ENCODE peak calls at places on chromosomes 5 and 9, in eight cellular contexts. V is activated CD4-positive, alpha-beta T cell treated with anti-CD3 and anti-CD28 coated beads for 4 hours; W is skeletal muscle cell; I is GM18507; Q is activated T-helper 1 cell treated with anti-CD3 and anti-CD28 coated beads, Interleukin-12 subunit alpha, Interleukin-12 subunit beta, Interleukin-2, Interleukin-4 antibody, amounts not matched to agents 30 ng/mL and 10 ng/mL and 1 ng/mL, durations not matched to agents 14 hours and 24 hours and 36 hours; L is amygdala; D is T-helper 2 cell treated with Interferon-gamma antibody and Interleukin-4, amounts not matched to agents 5 μg/mL and 100 μg/mL, for 36 hours; K is thyroid gland. S is an unnamed sample.

GRCh38 chr5:115946655-115947054 is 15.6 kb upstream of the LVRN start:
- DNase-seq in D (no peak), L (no peak), W (peak; percentile 30), K (no peak), Q (no peak), V (no peak), I (no peak), S (no peak)

GRCh38 chr9:124894741-124895170 is 32.8 kb downstream of the ARPC5L start:
- DNase-seq in L (no peak), K (no peak), W (no peak), D (no peak), V (peak; percentile 24), I (no peak), Q (peak; percentile 7), S (no peak)

GRCh38 chr9:134848504-134848903 is 32.1 kb upstream of the FCN2 start:
- DNase-seq in L (no peak), K (no peak), D (no peak), I (no peak), Q (no peak), V (no peak), W (no peak), S (no peak)

GRCh38 chr5:163347671-163348070 is 89.7 kb upstream of the CCNG1 start:
- DNase-seq in W (peak; percentile 16), V (peak; percentile 3), D (peak; percentile 25), K (peak; percentile 30), I (peak; percentile 25), Q (peak; percentile 19), L (peak; percentile 9), S (no peak)

GRCh38 chr5:124124711-124125229 is 612.8 kb downstream of the CSNK1G3 start:
- DNase-seq in K (no peak), I (no peak), W (peak; percentile 20), V (no peak), L (no peak), D (no peak), Q (no peak), S (no peak)

GRCh38 chr5:172149073-172149472 is 39.0 kb downstream of the STK10 start:
- DNase-seq in V (no peak), I (no peak), L (no peak), D (no peak), W (no peak), K (no peak), Q (no peak), S (peak; percentile 22)

GRCh38 chr9:107286057-107286456 is 3.0 kb downstream of the RAD23B start:
- DNase-seq in W (no peak), I (no peak), Q (no peak), V (no peak), D (no peak), L (no peak), K (no peak), S (no peak)

GRCh38 chr5:135488727-135489465 is 36.7 kb upstream of the TIFAB start:
- DNase-seq in W (peak; percentile 25), I (no peak), D (no peak), V (no peak), Q (no peak), K (no peak), L (peak; percentile 70), S (no peak)

GRCh38 chr5:135320718-135321484 is 78.1 kb downstream of the MACROH2A1 start:
- DNase-seq in K (no peak), Q (no peak), I (no peak), W (no peak), L (no peak), V (no peak), D (no peak), S (no peak)

GRCh38 chr5:13866792-13867191 is 77.7 kb downstream of the DNAH5 start:
- DNase-seq in V (no peak), L (no peak), W (peak; percentile 0), I (no peak), K (no peak), D (no peak), Q (no peak), S (no peak)

GRCh38 chr9:37033141-37033540 is 927 bp downstream of the PAX5 start:
- DNase-seq in D (no peak), V (no peak), W (no peak), L (no peak), I (no peak), Q (no peak), K (no peak), S (no peak)

GRCh38 chr9:129131300-129132145 is 20.3 kb downstream of the PTPA start:
- DNase-seq in L (peak; percentile 53), W (no peak), K (peak; percentile 66), D (peak; percentile 73), I (peak; percentile 80), V (peak; percentile 77), Q (peak; percentile 75), S (no peak)

GRCh38 chr5:52794519-52794918 is 6.8 kb downstream of the ITGA1 start:
- DNase-seq in V (no peak), D (no peak), W (no peak), L (no peak), K (peak; percentile 14), Q (no peak), I (no peak), S (no peak)

GRCh38 chr9:127529671-127530070 is 78.4 kb downstream of the LRSAM1 start:
- DNase-seq in D (no peak), W (no peak), K (no peak), V (no peak), L (no peak), Q (no peak), I (no peak), S (no peak)

GRCh38 chr9:15735083-15735974 is 182.5 kb downstream of the CCDC171 start:
- DNase-seq in K (no peak), I (no peak), L (no peak), V (no peak), Q (no peak), W (peak; percentile 86), D (no peak), S (no peak)

GRCh38 chr9:1053848-1054365 is 3.8 kb downstream of the DMRT2 start:
- DNase-seq in K (no peak), I (no peak), V (no peak), Q (no peak), L (no peak), D (no peak), W (no peak), S (no peak)

GRCh38 chr5:102959055-102959454 is 160.9 kb downstream of the GIN1 start:
- DNase-seq in K (no peak), L (no peak), I (no peak), V (no peak), Q (no peak), W (peak; percentile 73), D (no peak), S (no peak)

GRCh38 chr5:150723845-150724244 is 23.0 kb upstream of the RBM22 start:
- DNase-seq in W (no peak), V (no peak), Q (no peak), K (no peak), I (no peak), L (no peak), D (no peak), S (no peak)

GRCh38 chr9:88303785-88304495 is 84.3 kb upstream of the SPIN1 start:
- DNase-seq in W (peak; percentile 4), Q (peak; percentile 48), V (peak; percentile 17), K (no peak), D (peak; percentile 81), I (peak; percentile 3), L (no peak), S (peak; percentile 17)

GRCh38 chr9:83032065-83032625 is 30.8 kb downstream of the RASEF start:
- DNase-seq in W (no peak), K (no peak), I (no peak), L (no peak), D (no peak), V (no peak), Q (no peak), S (no peak)

GRCh38 chr5:54845567-54845941 is 139.8 kb downstream of the ESM1 start:
- DNase-seq in L (no peak), I (no peak), Q (no peak), K (no peak), V (no peak), D (no peak), W (peak; percentile 29), S (no peak)

GRCh38 chr5:92353107-92354030 is 970.3 kb upstream of the ARRDC3 start:
- DNase-seq in V (no peak), D (no peak), K (no peak), W (peak; percentile 47), Q (no peak), L (no peak), I (no peak), S (no peak)

GRCh38 chr5:148972958-148973357 is 89.9 kb downstream of the SH3TC2 start:
- DNase-seq in I (no peak), Q (no peak), D (no peak), K (no peak), W (peak; percentile 71), V (no peak), L (no peak), S (no peak)

GRCh38 chr5:71924980-71925379 is 182.3 kb upstream of the MAP1B start:
- DNase-seq in D (no peak), K (no peak), Q (no peak), W (peak; percentile 61), I (no peak), L (no peak), V (no peak), S (no peak)

GRCh38 chr5:173556142-173557028 is 60.1 kb downstream of the BOD1 start:
- DNase-seq in V (no peak), L (no peak), D (no peak), I (no peak), Q (no peak), K (no peak), W (no peak), S (no peak)

GRCh38 chr5:180113660-180114303 is 42.2 kb upstream of the RNF130 start:
- DNase-seq in W (no peak), D (no peak), L (no peak), I (no peak), V (no peak), Q (no peak), K (no peak), S (no peak)

GRCh38 chr5:97124335-97124734 is 18.1 kb downstream of the LIX1 start:
- DNase-seq in I (no peak), L (no peak), Q (no peak), W (no peak), V (no peak), K (no peak), D (no peak), S (no peak)

GRCh38 chr5:133319905-133320520 is 268.2 kb downstream of the HSPA4 start:
- DNase-seq in Q (no peak), K (no peak), W (no peak), D (no peak), I (no peak), L (no peak), V (no peak), S (no peak)

GRCh38 chr5:56552612-56553268 is 262.6 kb upstream of the MAP3K1 start:
- DNase-seq in D (no peak), K (no peak), I (no peak), Q (no peak), L (no peak), W (no peak), V (no peak), S (no peak)

GRCh38 chr9:75181748-75182147 is 93.4 kb downstream of the OSTF1 start:
- DNase-seq in Q (no peak), V (no peak), D (no peak), I (no peak), W (no peak), L (no peak), K (no peak), S (no peak)

GRCh38 chr9:94147776-94148175 is 63.5 kb downstream of the PTPDC1 start:
- DNase-seq in K (no peak), W (no peak), D (no peak), I (no peak), Q (no peak), V (no peak), L (no peak), S (no peak)

GRCh38 chr9:91589101-91589553 is 165.5 kb upstream of the NFIL3 start:
- DNase-seq in V (no peak), D (no peak), L (no peak), Q (no peak), I (no peak), W (peak; percentile 84), K (peak; percentile 16), S (no peak)

GRCh38 chr5:150242495-150242894 is 47.1 kb downstream of the CAMK2A start:
- DNase-seq in K (no peak), V (no peak), Q (no peak), L (no peak), I (no peak), W (no peak), D (no peak), S (no peak)

GRCh38 chr5:62152394-62153123 is 153.4 kb upstream of the KIF2A start:
- DNase-seq in L (no peak), D (no peak), W (no peak), K (no peak), Q (no peak), I (no peak), V (no peak), S (no peak)